ENCODE peak calls at places on chromosomes 3 and 15, in nine cellular contexts. One of them, this sample, is unnamed.

GRCh38 chr3:173733029-173733652 is 335.6 kb downstream of the NLGN1 start:
- DNase-seq in heart right ventricle: no peak
- DNase-seq in fibroblast of lung: peak
- DNase-seq in HTR-8/SVneo: no peak
- DNase-seq in DMS53: peak
- DNase-seq in kidney: no peak
- DNase-seq in PC-9: no peak
- DNase-seq in substantia nigra: no peak
- DNase-seq in Daoy: peak
- DNase-seq in this sample: no peak

GRCh38 chr3:123102826-123103225 is 36.0 kb downstream of the PDIA5 start:
- DNase-seq in heart right ventricle: no peak
- DNase-seq in fibroblast of lung: no peak
- DNase-seq in HTR-8/SVneo: no peak
- DNase-seq in DMS53: no peak
- DNase-seq in kidney: no peak
- DNase-seq in PC-9: no peak
- DNase-seq in substantia nigra: no peak
- DNase-seq in Daoy: no peak
- DNase-seq in this sample: no peak

GRCh38 chr3:146217324-146217723 is 33.6 kb downstream of the PLSCR4 start:
- DNase-seq in heart right ventricle: no peak
- DNase-seq in fibroblast of lung: no peak
- DNase-seq in HTR-8/SVneo: no peak
- DNase-seq in DMS53: no peak
- DNase-seq in kidney: no peak
- DNase-seq in PC-9: no peak
- DNase-seq in substantia nigra: no peak
- DNase-seq in Daoy: no peak
- DNase-seq in this sample: no peak

GRCh38 chr15:22811640-22812039 is 25.2 kb downstream of the NIPA1 start:
- DNase-seq in heart right ventricle: no peak
- DNase-seq in fibroblast of lung: no peak
- DNase-seq in HTR-8/SVneo: peak
- DNase-seq in DMS53: peak
- DNase-seq in kidney: no peak
- DNase-seq in PC-9: no peak
- DNase-seq in substantia nigra: peak
- DNase-seq in Daoy: peak
- DNase-seq in this sample: no peak

GRCh38 chr3:86990734-86991481 is at the start of gene VGLL3:
- DNase-seq in heart right ventricle: peak
- DNase-seq in fibroblast of lung: peak
- DNase-seq in HTR-8/SVneo: peak
- DNase-seq in DMS53: peak
- DNase-seq in kidney: peak
- DNase-seq in PC-9: peak
- DNase-seq in substantia nigra: no peak
- DNase-seq in Daoy: peak
- DNase-seq in this sample: peak

GRCh38 chr15:97561529-97561928 is 399.0 kb upstream of the ARRDC4 start:
- DNase-seq in heart right ventricle: no peak
- DNase-seq in fibroblast of lung: no peak
- DNase-seq in HTR-8/SVneo: no peak
- DNase-seq in DMS53: no peak
- DNase-seq in kidney: no peak
- DNase-seq in PC-9: no peak
- DNase-seq in substantia nigra: no peak
- DNase-seq in Daoy: no peak
- DNase-seq in this sample: no peak

GRCh38 chr3:129278970-129279906 is 568 bp downstream of the HMCES start:
- DNase-seq in heart right ventricle: no peak
- DNase-seq in fibroblast of lung: peak
- DNase-seq in HTR-8/SVneo: peak
- DNase-seq in DMS53: peak
- DNase-seq in kidney: peak
- DNase-seq in PC-9: peak
- DNase-seq in substantia nigra: no peak
- DNase-seq in Daoy: peak
- DNase-seq in this sample: no peak

GRCh38 chr3:27165348-27165747 is 203.8 kb downstream of the NEK10 start:
- DNase-seq in heart right ventricle: no peak
- DNase-seq in fibroblast of lung: peak
- DNase-seq in HTR-8/SVneo: no peak
- DNase-seq in DMS53: no peak
- DNase-seq in kidney: no peak
- DNase-seq in PC-9: no peak
- DNase-seq in substantia nigra: no peak
- DNase-seq in Daoy: no peak
- DNase-seq in this sample: peak

GRCh38 chr3:171351676-171352075 is 108.5 kb downstream of the TNIK start:
- DNase-seq in heart right ventricle: no peak
- DNase-seq in fibroblast of lung: peak
- DNase-seq in HTR-8/SVneo: peak
- DNase-seq in DMS53: peak
- DNase-seq in kidney: no peak
- DNase-seq in PC-9: peak
- DNase-seq in substantia nigra: no peak
- DNase-seq in Daoy: peak
- DNase-seq in this sample: peak

GRCh38 chr15:94324117-94324826 is 92.9 kb downstream of the MCTP2 start:
- DNase-seq in heart right ventricle: no peak
- DNase-seq in fibroblast of lung: peak
- DNase-seq in HTR-8/SVneo: peak
- DNase-seq in DMS53: peak
- DNase-seq in kidney: no peak
- DNase-seq in PC-9: no peak
- DNase-seq in substantia nigra: no peak
- DNase-seq in Daoy: peak
- DNase-seq in this sample: no peak

GRCh38 chr3:11774296-11774877 is 72.3 kb downstream of the TAMM41 start:
- DNase-seq in heart right ventricle: no peak
- DNase-seq in fibroblast of lung: peak
- DNase-seq in HTR-8/SVneo: peak
- DNase-seq in DMS53: peak
- DNase-seq in kidney: no peak
- DNase-seq in PC-9: no peak
- DNase-seq in substantia nigra: no peak
- DNase-seq in Daoy: peak
- DNase-seq in this sample: peak

GRCh38 chr3:126407412-126408044 is 12.8 kb downstream of the CFAP100 start:
- DNase-seq in heart right ventricle: no peak
- DNase-seq in fibroblast of lung: no peak
- DNase-seq in HTR-8/SVneo: no peak
- DNase-seq in DMS53: no peak
- DNase-seq in kidney: no peak
- DNase-seq in PC-9: no peak
- DNase-seq in substantia nigra: no peak
- DNase-seq in Daoy: no peak
- DNase-seq in this sample: no peak

GRCh38 chr3:36803096-36803811 is 38.9 kb upstream of the DCLK3 start:
- DNase-seq in heart right ventricle: no peak
- DNase-seq in fibroblast of lung: no peak
- DNase-seq in HTR-8/SVneo: no peak
- DNase-seq in DMS53: no peak
- DNase-seq in kidney: no peak
- DNase-seq in PC-9: no peak
- DNase-seq in substantia nigra: no peak
- DNase-seq in Daoy: no peak
- DNase-seq in this sample: no peak

GRCh38 chr15:88623061-88623460 is 1.9 kb downstream of the AEN start:
- DNase-seq in heart right ventricle: no peak
- DNase-seq in fibroblast of lung: peak
- DNase-seq in HTR-8/SVneo: peak
- DNase-seq in DMS53: peak
- DNase-seq in kidney: no peak
- DNase-seq in PC-9: peak
- DNase-seq in substantia nigra: no peak
- DNase-seq in Daoy: peak
- DNase-seq in this sample: no peak

GRCh38 chr3:15539066-15539465 is 17.6 kb upstream of the COLQ start:
- DNase-seq in heart right ventricle: no peak
- DNase-seq in fibroblast of lung: no peak
- DNase-seq in HTR-8/SVneo: no peak
- DNase-seq in DMS53: no peak
- DNase-seq in kidney: no peak
- DNase-seq in PC-9: no peak
- DNase-seq in substantia nigra: no peak
- DNase-seq in Daoy: no peak
- DNase-seq in this sample: no peak

GRCh38 chr3:152235709-152236298 is 32.9 kb upstream of the MBNL1 start:
- DNase-seq in heart right ventricle: no peak
- DNase-seq in fibroblast of lung: no peak
- DNase-seq in HTR-8/SVneo: peak
- DNase-seq in DMS53: peak
- DNase-seq in kidney: no peak
- DNase-seq in PC-9: peak
- DNase-seq in substantia nigra: no peak
- DNase-seq in Daoy: peak
- DNase-seq in this sample: no peak

GRCh38 chr3:195701042-195701910 is 19.5 kb upstream of the MUC20 start:
- DNase-seq in heart right ventricle: no peak
- DNase-seq in fibroblast of lung: no peak
- DNase-seq in HTR-8/SVneo: no peak
- DNase-seq in DMS53: no peak
- DNase-seq in kidney: no peak
- DNase-seq in PC-9: peak
- DNase-seq in substantia nigra: no peak
- DNase-seq in Daoy: no peak
- DNase-seq in this sample: no peak

GRCh38 chr3:95615592-95616310 is 1198.6 kb upstream of the EPHA6 start:
- DNase-seq in heart right ventricle: no peak
- DNase-seq in fibroblast of lung: no peak
- DNase-seq in HTR-8/SVneo: no peak
- DNase-seq in DMS53: peak
- DNase-seq in kidney: no peak
- DNase-seq in PC-9: no peak
- DNase-seq in substantia nigra: no peak
- DNase-seq in Daoy: no peak
- DNase-seq in this sample: no peak

GRCh38 chr3:156035158-156035557 is 85.2 kb upstream of the KCNAB1 start:
- DNase-seq in heart right ventricle: no peak
- DNase-seq in fibroblast of lung: no peak
- DNase-seq in HTR-8/SVneo: no peak
- DNase-seq in DMS53: no peak
- DNase-seq in kidney: no peak
- DNase-seq in PC-9: no peak
- DNase-seq in substantia nigra: no peak
- DNase-seq in Daoy: no peak
- DNase-seq in this sample: no peak

GRCh38 chr3:152574461-152575079 is 260.4 kb upstream of the P2RY1 start:
- DNase-seq in heart right ventricle: peak
- DNase-seq in fibroblast of lung: peak
- DNase-seq in HTR-8/SVneo: peak
- DNase-seq in DMS53: peak
- DNase-seq in kidney: no peak
- DNase-seq in PC-9: no peak
- DNase-seq in substantia nigra: no peak
- DNase-seq in Daoy: peak
- DNase-seq in this sample: no peak

GRCh38 chr3:100947119-100947518 is 46.1 kb downstream of the ABI3BP start:
- DNase-seq in heart right ventricle: no peak
- DNase-seq in fibroblast of lung: no peak
- DNase-seq in HTR-8/SVneo: no peak
- DNase-seq in DMS53: no peak
- DNase-seq in kidney: no peak
- DNase-seq in PC-9: no peak
- DNase-seq in substantia nigra: no peak
- DNase-seq in Daoy: no peak
- DNase-seq in this sample: no peak

GRCh38 chr3:168165390-168166269 is 69.9 kb upstream of the GOLIM4 start:
- DNase-seq in heart right ventricle: no peak
- DNase-seq in fibroblast of lung: peak
- DNase-seq in HTR-8/SVneo: peak
- DNase-seq in DMS53: peak
- DNase-seq in kidney: no peak
- DNase-seq in PC-9: peak
- DNase-seq in substantia nigra: no peak
- DNase-seq in Daoy: peak
- DNase-seq in this sample: peak

GRCh38 chr15:68493629-68494028 is 61.7 kb upstream of the ITGA11 start:
- DNase-seq in heart right ventricle: no peak
- DNase-seq in fibroblast of lung: no peak
- DNase-seq in HTR-8/SVneo: no peak
- DNase-seq in DMS53: no peak
- DNase-seq in kidney: no peak
- DNase-seq in PC-9: no peak
- DNase-seq in substantia nigra: no peak
- DNase-seq in Daoy: no peak
- DNase-seq in this sample: no peak

GRCh38 chr15:74807302-74807701 is 5.3 kb upstream of the LMAN1L start:
- DNase-seq in heart right ventricle: no peak
- DNase-seq in fibroblast of lung: peak
- DNase-seq in HTR-8/SVneo: no peak
- DNase-seq in DMS53: no peak
- DNase-seq in kidney: no peak
- DNase-seq in PC-9: no peak
- DNase-seq in substantia nigra: no peak
- DNase-seq in Daoy: no peak
- DNase-seq in this sample: no peak

GRCh38 chr15:53046153-53046790 is 256.1 kb upstream of the ONECUT1 start:
- DNase-seq in heart right ventricle: no peak
- DNase-seq in fibroblast of lung: no peak
- DNase-seq in HTR-8/SVneo: no peak
- DNase-seq in DMS53: no peak
- DNase-seq in kidney: no peak
- DNase-seq in PC-9: no peak
- DNase-seq in substantia nigra: no peak
- DNase-seq in Daoy: no peak
- DNase-seq in this sample: no peak

GRCh38 chr3:36443042-36443686 is 62.9 kb downstream of the STAC start:
- DNase-seq in heart right ventricle: no peak
- DNase-seq in fibroblast of lung: no peak
- DNase-seq in HTR-8/SVneo: no peak
- DNase-seq in DMS53: no peak
- DNase-seq in kidney: peak
- DNase-seq in PC-9: no peak
- DNase-seq in substantia nigra: no peak
- DNase-seq in Daoy: no peak
- DNase-seq in this sample: no peak

GRCh38 chr3:186955898-186956696 is 25.8 kb downstream of the ST6GAL1 start:
- DNase-seq in heart right ventricle: no peak
- DNase-seq in fibroblast of lung: no peak
- DNase-seq in HTR-8/SVneo: no peak
- DNase-seq in DMS53: no peak
- DNase-seq in kidney: no peak
- DNase-seq in PC-9: no peak
- DNase-seq in substantia nigra: no peak
- DNase-seq in Daoy: no peak
- DNase-seq in this sample: no peak

GRCh38 chr15:92845109-92845508 is 55.0 kb upstream of the CHD2 start:
- DNase-seq in heart right ventricle: no peak
- DNase-seq in fibroblast of lung: peak
- DNase-seq in HTR-8/SVneo: no peak
- DNase-seq in DMS53: peak
- DNase-seq in kidney: no peak
- DNase-seq in PC-9: peak
- DNase-seq in substantia nigra: no peak
- DNase-seq in Daoy: no peak
- DNase-seq in this sample: no peak

This sample was measured in GM04503.